ENCODE peak calls at places on chromosomes 2 and 18, in eight cellular contexts. O, V, D, Y, H, J, A and U are unnamed samples.

GRCh38 chr2:23350026-23350791 is 34.8 kb upstream of the KLHL29 start:
- DNase-seq in O (no peak), V (no peak), D (no peak), J (no peak), A (no peak), Y (peak; percentile 17), H (no peak), U (peak; percentile 7)

GRCh38 chr2:4980989-4981388 is 711.2 kb upstream of the SOX11 start:
- DNase-seq in Y (no peak), A (no peak), H (no peak), D (no peak), O (no peak), V (no peak), J (no peak), U (no peak)

GRCh38 chr2:144801766-144802165 is 281.8 kb upstream of the ZEB2 start:
- DNase-seq in A (no peak), H (peak; percentile 7), V (no peak), Y (no peak), O (no peak), J (no peak), D (no peak), U (peak; percentile 68)

GRCh38 chr2:99337931-99338580 is 867 bp downstream of the EIF5B start:
- DNase-seq in H (no peak), O (peak; percentile 9), Y (no peak), V (no peak), J (no peak), A (no peak), D (no peak), U (no peak)

GRCh38 chr2:25927357-25927756 is 49.1 kb upstream of the ASXL2 start:
- DNase-seq in O (no peak), D (no peak), J (no peak), A (no peak), H (no peak), V (no peak), Y (no peak), U (no peak)

GRCh38 chr18:31648966-31649429 is 35.4 kb downstream of the B4GALT6 start:
- DNase-seq in A (peak; percentile 73), V (no peak), J (peak; percentile 77), H (no peak), D (no peak), Y (no peak), O (no peak), U (peak; percentile 15)

GRCh38 chr18:31102020-31102684 is at the start of gene DSC2:
- DNase-seq in J (peak; percentile 78), H (no peak), A (peak; percentile 14), D (no peak), V (peak; percentile 61), O (peak; percentile 54), Y (peak; percentile 17), U (no peak)

GRCh38 chr2:216031960-216032689 is 18.8 kb upstream of the MREG start:
- DNase-seq in D (no peak), Y (no peak), H (no peak), A (no peak), O (no peak), J (no peak), V (no peak), U (no peak)

GRCh38 chr2:31213063-31213882 is 4.0 kb downstream of the CAPN14 start:
- DNase-seq in Y (no peak), D (no peak), H (no peak), O (no peak), J (peak; percentile 38), A (no peak), V (no peak), U (no peak)

GRCh38 chr2:105744909-105745853 is at the start of gene NCK2:
- DNase-seq in Y (peak; percentile 38), J (peak; percentile 59), D (peak; percentile 40), V (no peak), O (peak; percentile 27), H (peak; percentile 36), A (peak; percentile 24), U (peak; percentile 31)

GRCh38 chr2:105454801-105455485 is 56.1 kb upstream of the FHL2 start:
- DNase-seq in J (peak; percentile 61), D (no peak), H (peak; percentile 54), O (no peak), V (no peak), A (peak; percentile 25), Y (no peak), U (peak; percentile 77)

GRCh38 chr2:58081000-58081399 is 34.4 kb downstream of the VRK2 start:
- DNase-seq in O (no peak), V (no peak), A (no peak), H (no peak), J (peak; percentile 8), Y (no peak), D (no peak), U (no peak)

GRCh38 chr2:19538411-19538963 is 180.1 kb upstream of the OSR1 start:
- DNase-seq in O (no peak), Y (no peak), H (peak; percentile 47), J (peak; percentile 75), V (no peak), A (peak; percentile 16), D (no peak), U (peak; percentile 74)

GRCh38 chr2:172408143-172408766 is 19.1 kb upstream of the ITGA6 start:
- DNase-seq in J (no peak), O (no peak), A (no peak), V (no peak), D (no peak), H (no peak), Y (no peak), U (no peak)

GRCh38 chr2:181678033-181678586 is 2.2 kb downstream of the NEUROD1 start:
- DNase-seq in H (peak; percentile 26), A (peak; percentile 67), Y (peak; percentile 39), D (no peak), O (peak; percentile 91), V (no peak), J (peak; percentile 91), U (peak; percentile 50)

GRCh38 chr2:56132138-56132537 is 51.7 kb upstream of the CCDC85A start:
- DNase-seq in Y (no peak), J (peak; percentile 46), D (no peak), O (peak; percentile 41), H (no peak), V (no peak), A (no peak), U (no peak)

GRCh38 chr2:105052773-105053172 is 14.9 kb downstream of the MRPS9 start:
- DNase-seq in D (no peak), O (no peak), V (no peak), A (peak; percentile 75), H (no peak), J (no peak), Y (no peak), U (peak; percentile 13)

GRCh38 chr2:74740395-74741075 is 86.5 kb downstream of the SEMA4F start:
- DNase-seq in J (peak; percentile 87), Y (peak; percentile 57), A (peak; percentile 76), D (no peak), V (peak; percentile 69), O (no peak), H (peak; percentile 70), U (peak; percentile 98)

GRCh38 chr2:241558532-241559488 is at the start of gene BOK:
- DNase-seq in Y (peak; percentile 70), O (no peak), A (peak; percentile 52), D (no peak), J (peak; percentile 77), H (peak; percentile 82), V (no peak), U (peak; percentile 52)

GRCh38 chr2:184359379-184359778 is 238.9 kb upstream of the ZNF804A start:
- DNase-seq in V (no peak), J (no peak), A (no peak), O (no peak), D (no peak), Y (no peak), H (no peak), U (no peak)

GRCh38 chr2:144524190-144524957 is 4.5 kb upstream of the ZEB2 start:
- DNase-seq in H (peak; percentile 85), A (peak; percentile 59), Y (peak; percentile 53), D (peak; percentile 47), J (peak; percentile 36), O (peak; percentile 71), V (peak; percentile 85), U (peak; percentile 69)

GRCh38 chr2:134609924-134610498 is 108.8 kb downstream of the TMEM163 start:
- DNase-seq in O (no peak), D (no peak), V (no peak), H (no peak), J (no peak), A (peak; percentile 29), Y (no peak), U (no peak)

GRCh38 chr2:55073278-55073677 is 23.0 kb upstream of the RTN4 start:
- DNase-seq in J (no peak), O (no peak), V (no peak), Y (no peak), H (no peak), A (no peak), D (no peak), U (no peak)

GRCh38 chr2:45342-46130 is 769 bp downstream of the FAM110C start:
- DNase-seq in A (peak; percentile 39), J (peak; percentile 26), O (no peak), H (no peak), D (no peak), Y (no peak), V (no peak), U (no peak)
- H3K4me3 ChIP-seq in A (no peak overlapping the region), J (peak overlapping the region; percentile 79), O (peak overlapping the region; percentile 48), H (no peak overlapping the region), D (peak overlapping the region; percentile 45), Y (peak overlapping the region; percentile 57), V (peak overlapping the region; percentile 61), U (no peak overlapping the region)

GRCh38 chr2:224180810-224181209 is 141.7 kb upstream of the SERPINE2 start:
- DNase-seq in V (no peak), H (no peak), D (no peak), A (no peak), J (no peak), Y (no peak), O (no peak), U (no peak)
- H3K9me3 ChIP-seq in V (no peaks in the 10 kb centered on the region), H (no peaks in the 10 kb centered on the region), D (no peaks in the 10 kb centered on the region), A (no peaks in the 10 kb centered on the region), J (no peaks in the 10 kb centered on the region), Y (no peaks in the 10 kb centered on the region), O (no peaks in the 10 kb centered on the region), U (no peaks in the 10 kb centered on the region)

GRCh38 chr18:23113576-23113975 is 21.7 kb upstream of the CABLES1 start:
- DNase-seq in Y (no peak), J (no peak), H (no peak), D (no peak), A (no peak), O (no peak), V (no peak), U (no peak)
- H3K36me3 ChIP-seq in Y (no peaks in the 10 kb centered on the region), J (no peaks in the 10 kb centered on the region), H (no peaks in the 10 kb centered on the region), D (no peaks in the 10 kb centered on the region), A (no peaks in the 10 kb centered on the region), O (no peaks in the 10 kb centered on the region), V (no peaks in the 10 kb centered on the region), U (no peaks in the 10 kb centered on the region)

GRCh38 chr2:84878896-84879594 is 1.8 kb downstream of the TRABD2A start:
- DNase-seq in V (peak; percentile 46), J (no peak), H (no peak), Y (no peak), O (no peak), A (no peak), D (peak; percentile 16), U (no peak)

GRCh38 chr2:84879595-84880394 is 1.1 kb downstream of the TRABD2A start:
- DNase-seq in D (peak; percentile 68), V (peak; percentile 55), H (no peak), O (no peak), Y (no peak), A (no peak), J (peak; percentile 19), U (no peak)

GRCh38 chr2:84881581-84882414 is 914 bp upstream of the TRABD2A start:
- DNase-seq in D (peak; percentile 90), Y (peak; percentile 74), V (peak; percentile 85), A (peak; percentile 80), H (peak; percentile 82), O (peak; percentile 75), J (peak; percentile 85), U (peak; percentile 80)

GRCh38 chr2:84880645-84881521 is at the start of gene TRABD2A:
- DNase-seq in V (peak; percentile 55), Y (peak; percentile 21), A (no peak), D (peak; percentile 38), O (peak; percentile 43), H (no peak), J (peak; percentile 34), U (peak; percentile 67)

GRCh38 chr2:84880395-84880644 is 564 bp downstream of the TRABD2A start:
- DNase-seq in J (no peak), A (no peak), O (no peak), H (no peak), D (no peak), Y (no peak), V (no peak), U (no peak)
- H3K4me3 ChIP-seq in J (peak overlapping the region; percentile 73), A (no peak overlapping the region), O (no peak overlapping the region), H (no peak overlapping the region), D (peak overlapping the region; percentile 63), Y (peak overlapping the region; percentile 68), V (peak overlapping the region; percentile 35), U (peak overlapping the region; percentile 64)